ENCODE peak calls at places on chromosomes 6 and 20, in four cellular contexts. U, O, G and C are unnamed samples.
A peak's percentile ranks its signal among the peaks of the same experiment; 100 is the strongest.

GRCh38 chr6:114430534-114431124 is 87.8 kb upstream of the HS3ST5 start:
- DNase-seq in G (no peak), O (no peak), U (no peak), C (no peak)

GRCh38 chr6:73264446-73264845 is 1.4 kb upstream of the KHDC1 start:
- DNase-seq in O (no peak), U (no peak), G (no peak), C (no peak)

GRCh38 chr20:47785900-47786762 is 850 bp upstream of the SULF2 start:
- DNase-seq in U (no peak), G (no peak), O (no peak), C (peak; percentile 84)

GRCh38 chr6:44674226-44675155 is 287.0 kb downstream of the CDC5L start:
- DNase-seq in O (no peak), U (no peak), G (no peak), C (no peak)

GRCh38 chr6:56549014-56549413 is 93.7 kb downstream of the DST start:
- DNase-seq in U (no peak), G (no peak), O (no peak), C (no peak)

GRCh38 chr20:56400001-56400640 is 7.7 kb downstream of the CSTF1 start:
- DNase-seq in G (peak; percentile 76), O (peak; percentile 64), U (no peak), C (peak; percentile 73)

GRCh38 chr6:69145062-69145461 is 510.0 kb downstream of the ADGRB3 start:
- DNase-seq in U (no peak), G (no peak), O (no peak), C (no peak)

GRCh38 chr6:43644940-43645612 is at the start of gene RSPH9:
- DNase-seq in U (no peak), G (peak; percentile 65), O (peak; percentile 35), C (peak; percentile 65)

GRCh38 chr6:13249817-13250216 is 78.5 kb downstream of the TBC1D7 start:
- DNase-seq in U (no peak), O (no peak), G (no peak), C (no peak)

GRCh38 chr20:38209054-38209675 is 44.1 kb upstream of the TGM2 start:
- DNase-seq in G (no peak), O (no peak), U (no peak), C (no peak)